ENCODE peak calls at places on chromosomes 4 and X, in four cellular contexts. E is pancreas; S is CD4-positive, alpha-beta memory T cell; P is right cardiac atrium. K is an unnamed sample. For H3K4me1, the result is how much of the 10 kb centered on the place peaks cover.

GRCh38 chrX:133602881-133603280 is 187.6 kb upstream of the GPC4 start:
- DNase-seq in E (no peak), S (no peak), P (no peak), K (no peak)

GRCh38 chr4:183989931-183990330 is 84.8 kb downstream of the STOX2 start:
- DNase-seq in E (no peak), S (no peak), P (no peak), K (no peak)

GRCh38 chr4:57077550-57078311 is 32.5 kb downstream of the IGFBP7 start:
- DNase-seq in E (no peak), S (no peak), P (no peak), K (no peak)

GRCh38 chr4:40240040-40240653 is 43.3 kb downstream of the RHOH start:
- DNase-seq in E (no peak), S (no peak), P (no peak), K (no peak)

GRCh38 chr4:4480685-4481393 is 61.0 kb downstream of the STX18 start:
- DNase-seq in E (no peak), S (no peak), P (peak), K (no peak)

GRCh38 chr4:80409798-80410197 is 74.3 kb downstream of the CFAP299 start:
- DNase-seq in E (no peak), S (no peak), P (no peak), K (no peak)

GRCh38 chr4:152255437-152255836 is 280.5 kb downstream of the FBXW7 start:
- DNase-seq in E (no peak), S (peak), P (no peak), K (peak)

GRCh38 chr4:148126825-148127224 is 315.4 kb downstream of the NR3C2 start:
- DNase-seq in E (no peak), S (no peak), P (no peak), K (no peak)

GRCh38 chr4:124427095-124427767 is 285.3 kb downstream of the ANKRD50 start:
- DNase-seq in E (no peak), S (no peak), P (peak), K (no peak)

GRCh38 chr4:118948545-118949144 is 60.0 kb downstream of the SYNPO2 start:
- DNase-seq in E (no peak), S (no peak), P (no peak), K (no peak)

GRCh38 chr4:153649572-153649991 is 34.5 kb upstream of the TLR2 start:
- DNase-seq in E (no peak), S (no peak), P (no peak), K (peak)

GRCh38 chr4:96102541-96103018 is 262.7 kb downstream of the PDHA2 start:
- DNase-seq in E (no peak), S (no peak), P (no peak), K (no peak)

GRCh38 chr4:82745173-82745842 is 53.3 kb downstream of the SCD5 start:
- DNase-seq in E (peak), S (no peak), P (no peak), K (no peak)

GRCh38 chr4:148557793-148558192 is 115.6 kb upstream of the NR3C2 start:
- DNase-seq in E (no peak), S (no peak), P (no peak), K (no peak)

GRCh38 chr4:48271048-48271452 is 1.4 kb upstream of the TEC start:
- DNase-seq in E (no peak), S (no peak), P (no peak), K (no peak)

GRCh38 chr4:37051111-37051510 is 193.4 kb upstream of the NWD2 start:
- DNase-seq in E (no peak), S (no peak), P (no peak), K (no peak)

GRCh38 chrX:47311857-47312774 is 58.3 kb upstream of the ZNF157 start:
- DNase-seq in E (peak), S (peak), P (peak), K (peak)

GRCh38 chr4:63922146-63922545 is 487.1 kb downstream of the TECRL start:
- DNase-seq in E (no peak), S (no peak), P (no peak), K (no peak)

GRCh38 chr4:183304067-183304466 is 16.0 kb downstream of the CLDN22 start:
- DNase-seq in E (no peak), S (no peak), P (no peak), K (no peak)

GRCh38 chr4:62037576-62037975 is 837.5 kb downstream of the ADGRL3 start:
- DNase-seq in E (no peak), S (no peak), P (no peak), K (no peak)

GRCh38 chrX:153667281-153667831 is 6.3 kb downstream of the PNCK start:
- DNase-seq in E (no peak), S (no peak), P (no peak), K (no peak)

DNA sequence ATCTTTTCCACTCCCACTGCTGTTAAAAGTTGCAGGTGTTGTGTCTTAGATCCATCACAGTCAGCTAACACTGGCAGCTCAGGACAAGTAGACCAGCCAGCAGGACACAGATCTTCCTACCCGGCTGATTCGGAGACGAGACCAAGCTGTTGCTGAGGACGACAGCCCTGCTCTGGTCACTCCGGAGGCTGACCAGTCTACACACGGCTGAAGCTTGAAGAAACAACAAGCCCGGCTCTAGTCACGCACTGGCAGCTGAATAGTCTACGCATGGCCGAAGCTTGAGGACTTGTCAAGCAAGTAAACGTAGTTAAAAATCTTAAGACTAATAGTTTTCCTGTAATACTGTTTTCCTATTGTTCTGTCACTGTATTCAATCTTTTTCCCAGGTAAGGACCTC is 1.8 kb downstream of the ACOX3 start:
- DNase-seq in E (no peak), S (no peak), P (no peak), K (no peak)
- H3K4me3 ChIP-seq in E (no peak), S (no peak), P (no peak), K (no peak)

DNA sequence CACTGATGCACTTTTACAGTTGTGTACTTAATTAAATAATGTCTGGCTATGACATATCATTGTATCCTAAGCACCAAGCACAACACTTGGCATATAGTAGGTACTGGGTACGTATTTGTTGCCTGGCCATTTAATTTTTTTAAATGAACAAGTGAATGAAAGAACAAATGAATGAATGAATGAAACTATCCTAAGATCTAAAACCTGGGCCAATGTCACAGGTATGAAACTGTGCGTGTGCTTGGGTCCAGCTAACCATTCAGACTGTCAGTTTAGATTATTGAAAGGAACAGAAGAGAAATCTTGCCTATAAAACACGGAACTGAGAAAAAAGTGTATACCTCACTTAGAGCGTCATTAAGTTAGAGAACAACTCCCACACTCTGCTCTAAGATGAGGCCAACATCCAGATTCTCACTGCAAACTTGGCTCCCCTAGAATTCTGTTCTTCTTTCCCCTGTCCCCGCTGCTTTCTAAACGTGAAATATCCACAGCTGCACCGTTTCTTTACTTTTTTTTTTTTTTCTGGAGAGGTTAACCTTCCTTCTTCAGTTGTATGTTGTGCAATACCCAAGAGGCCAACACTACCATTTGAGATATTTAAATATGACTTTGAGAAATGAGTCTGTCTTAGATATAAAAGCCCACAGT is 17.3 kb upstream of the SEL1L3 start:
- DNase-seq in E (no peak), S (no peak), P (no peak), K (no peak)
- H3K4me1 ChIP-seq in E (under half), S (under half), P (under half), K (under half)

GRCh38 chr4:26345541-26345940 is 24.7 kb downstream of the RBPJ start:
- DNase-seq in E (no peak), S (no peak), P (no peak), K (no peak)
- H3K4me3 ChIP-seq in E (no peak), S (no peak), P (peak), K (no peak)

GRCh38 chrX:38987135-38987780 is 186.0 kb downstream of the MID1IP1 start:
- DNase-seq in E (no peak), S (no peak), P (no peak), K (no peak)
- H3K4me1 ChIP-seq in E (under half), S (under half), P (under half), K (under half)

K was measured in HCT116.